ENCODE peak calls at places on chromosome 16, in eight cellular contexts. W is GM12878, M is H1, F is HepG2, C is stomach, T is tibial nerve, I is sigmoid colon, N is upper lobe of left lung. X is an unnamed sample. For H3K9me3 and H3K27me3, the result is how much of the 10 kb centered on the place peaks cover.

GRCh38 chr16:3021449-3022207 is 1.5 kb downstream of the TNFRSF12A start:
- DNase-seq in C (peak), I (peak), W (no peak), F (peak), N (peak), T (peak), M (peak), X (peak)

GRCh38 chr16:12612598-12613101 is 191.0 kb downstream of the CPPED1 start:
- DNase-seq in I (no peak), C (no peak), M (no peak), W (no peak), N (no peak), T (no peak), F (peak), X (peak)

GRCh38 chr16:82524939-82525338 is 101.8 kb upstream of the CDH13 start:
- DNase-seq in N (no peak), F (peak), W (no peak), T (no peak), C (no peak), M (no peak), I (no peak), X (no peak)

GRCh38 chr16:71367243-71367976 is 8.9 kb downstream of the CALB2 start:
- DNase-seq in I (no peak), T (no peak), F (peak), C (peak), N (no peak), M (peak), W (peak), X (peak)

GRCh38 chr16:29862383-29862883 is 593 bp downstream of the CDIPT start:
- DNase-seq in W (no peak), N (no peak), C (peak), M (no peak), F (no peak), T (no peak), I (no peak), X (peak)

GRCh38 chr16:31354394-31355291 is at the start of gene ITGAX:
- DNase-seq in N (peak), W (peak), T (peak), I (no peak), M (no peak), C (peak), F (no peak), X (peak)

GRCh38 chr16:28846933-28847273 is 755 bp upstream of the TUFM start:
- DNase-seq in F (no peak), C (no peak), W (no peak), M (no peak), I (no peak), N (no peak), T (no peak), X (no peak)

GRCh38 chr16:13143551-13143950 is 242.2 kb downstream of the SHISA9 start:
- DNase-seq in M (no peak), F (no peak), I (no peak), N (no peak), T (no peak), C (no peak), W (no peak), X (no peak)

GRCh38 chr16:27759301-27759871 is 209.4 kb downstream of the KATNIP start:
- DNase-seq in T (no peak), F (no peak), N (no peak), W (no peak), M (no peak), C (no peak), I (no peak), X (no peak)

GRCh38 chr16:83574388-83574787 is 233.4 kb upstream of the HSBP1 start:
- DNase-seq in N (no peak), W (no peak), T (no peak), F (no peak), M (no peak), C (no peak), I (no peak), X (no peak)

GRCh38 chr16:50550035-50550434 is 1.8 kb downstream of the NKD1 start:
- DNase-seq in W (no peak), F (no peak), T (no peak), C (no peak), M (no peak), N (no peak), I (peak), X (no peak)

GRCh38 chr16:86512301-86512859 is 2.1 kb downstream of the FOXF1 start:
- DNase-seq in I (peak), W (no peak), M (peak), T (no peak), F (no peak), C (no peak), N (no peak), X (no peak)

DNA sequence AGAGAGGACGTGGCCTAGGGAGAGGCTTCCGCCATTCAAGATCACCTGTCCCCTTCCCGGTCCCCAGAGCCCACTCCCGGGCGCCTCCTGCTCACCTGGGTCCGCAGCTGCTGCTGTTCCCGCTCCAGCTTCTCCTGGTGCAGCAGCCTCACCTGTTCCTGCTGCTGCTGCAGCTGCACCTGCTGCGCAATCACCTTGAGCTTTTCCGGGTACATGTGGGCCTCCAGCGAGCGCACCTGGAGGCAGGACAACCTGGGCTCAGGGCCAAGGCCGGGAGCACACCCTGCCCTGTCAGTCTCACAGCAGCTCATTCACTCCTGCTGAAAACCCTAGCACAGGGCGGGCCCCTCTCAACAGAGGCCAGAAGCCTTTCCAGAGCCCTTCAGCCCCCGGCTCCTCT is 12.5 kb downstream of the TFAP4 start:
- DNase-seq in N (peak), T (no peak), I (no peak), M (no peak), F (no peak), C (peak), W (no peak), X (peak)
- H3K9me3 ChIP-seq in N (under half), T (under half), I (under half), M (under half), F (under half), C (under half), W (under half), X (under half)

GRCh38 chr16:64780445-64780844 is 341.4 kb downstream of the CDH11 start:
- DNase-seq in T (no peak), N (no peak), I (no peak), W (no peak), C (no peak), M (no peak), F (no peak), X (no peak)

GRCh38 chr16:64782484-64782883 is 339.4 kb downstream of the CDH11 start:
- DNase-seq in F (no peak), N (no peak), T (no peak), I (no peak), C (no peak), W (no peak), M (no peak), X (no peak)

DNA sequence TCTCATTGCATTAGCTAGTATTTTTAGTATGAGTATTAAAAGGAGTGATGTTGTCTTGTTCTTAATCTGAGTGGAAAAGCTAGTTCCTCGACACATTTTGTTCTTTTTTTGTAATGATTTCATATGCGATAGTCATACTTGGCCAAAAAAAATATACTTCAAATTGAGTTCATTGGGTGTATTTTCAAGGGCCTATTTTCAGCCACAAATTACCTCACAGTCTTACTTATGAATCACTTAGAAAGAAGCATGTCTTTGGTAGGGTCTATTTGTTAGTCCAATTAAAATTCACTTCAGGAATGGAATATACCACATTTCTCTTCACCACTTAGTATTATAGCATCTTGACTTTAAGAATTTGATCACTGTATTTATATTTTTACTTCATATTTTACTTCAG is 337.2 kb downstream of the CDH11 start:
- DNase-seq in M (no peak), N (no peak), W (no peak), C (no peak), F (no peak), T (no peak), I (no peak), X (no peak)
- TF ChIP-seq EP300 in M (no peak), N (no peak), W (no peak), C (no peak), F (no peak), T (no peak), I (no peak), X (no peak)

DNA sequence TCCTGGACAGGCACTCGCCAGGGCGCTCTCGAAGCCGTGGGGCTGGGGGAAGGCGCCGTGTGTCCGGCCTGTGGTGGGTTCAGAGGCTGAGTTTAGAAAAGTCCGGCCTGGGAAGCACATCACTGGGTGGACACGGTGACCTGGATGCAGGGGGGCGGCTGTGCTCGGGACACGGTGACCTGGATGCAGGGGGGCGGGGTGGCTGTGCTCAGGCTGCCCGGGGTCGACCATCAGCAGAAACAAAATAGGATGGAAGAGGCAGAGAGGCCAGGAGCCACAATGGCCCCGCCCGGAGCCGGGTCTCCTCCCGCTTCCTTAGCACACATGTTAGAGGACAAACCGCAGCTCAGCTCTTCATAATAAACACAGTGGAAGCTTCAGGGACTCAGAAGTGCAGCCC is 43.2 kb upstream of the GNG13 start:
- DNase-seq in W (no peak), T (no peak), F (no peak), N (no peak), I (no peak), M (no peak), C (no peak), X (no peak)
- H3K27me3 ChIP-seq in W (under half), T (under half), F (under half), N (under half), I (under half), M (under half), C (under half), X (under half)

GRCh38 chr16:79093554-79093967 is 507.0 kb downstream of the MAF start:
- DNase-seq in F (no peak), M (no peak), T (no peak), W (no peak), C (no peak), I (no peak), N (peak), X (peak)

GRCh38 chr16:79089735-79090284 is 510.7 kb downstream of the MAF start:
- DNase-seq in T (no peak), M (no peak), W (peak), F (no peak), N (peak), I (no peak), C (no peak), X (peak)

GRCh38 chr16:79090966-79091365 is 509.6 kb downstream of the MAF start:
- DNase-seq in C (no peak), N (no peak), M (no peak), F (no peak), T (no peak), I (no peak), W (no peak), X (no peak)

GRCh38 chr16:79096246-79096645 is 504.3 kb downstream of the MAF start:
- DNase-seq in I (no peak), T (no peak), F (no peak), M (no peak), W (no peak), C (no peak), N (no peak), X (no peak)

GRCh38 chr16:79092846-79093245 is 507.7 kb downstream of the MAF start:
- DNase-seq in F (no peak), W (no peak), M (no peak), C (no peak), I (no peak), N (no peak), T (no peak), X (no peak)
- H3K9me3 ChIP-seq in F (under half), W (under half), M (under half), C (under half), I (under half), N (under half), T (under half), X (under half)

X was measured in transverse colon.